ENCODE peak calls at places on chromosomes 6 and 20, in six cellular contexts. B is amniotic epithelial cell; Z is G401; Q is mesothelial cell of epicardium; U is activated CD4-positive, alpha-beta memory T cell treated with anti-CD3 and anti-CD28 coated beads, Interleukin-2, amount 10 ng/mL, durations not matched to agents 7 days and 5 days; V is HFFc6. F is an unnamed sample.

GRCh38 chr6:48080227-48081009 is 30.6 kb downstream of the PTCHD4 start:
- DNase-seq in U (no peak), Z (no peak), Q (no peak), V (no peak), B (no peak), F (no peak)

GRCh38 chr20:5135363-5136012 is 8.7 kb downstream of the CDS2 start:
- DNase-seq in V (no peak), Q (no peak), Z (no peak), U (no peak), B (no peak), F (peak)

GRCh38 chr6:13648850-13649249 is 33.7 kb downstream of the NOL7 start:
- DNase-seq in U (no peak), V (no peak), B (no peak), Q (no peak), Z (no peak), F (no peak)

GRCh38 chr20:47124235-47124717 is 229.6 kb downstream of the EYA2 start:
- DNase-seq in Q (no peak), U (no peak), Z (no peak), V (no peak), B (no peak), F (peak)

GRCh38 chr6:53250137-53250760 is 98.5 kb downstream of the ELOVL5 start:
- DNase-seq in V (peak), Q (no peak), U (no peak), B (peak), Z (no peak), F (no peak)

GRCh38 chr20:44080646-44081267 is 106.2 kb downstream of the JPH2 start:
- DNase-seq in Q (no peak), B (peak), U (peak), V (peak), Z (peak), F (peak)

GRCh38 chr6:147238164-147238563 is 33.9 kb downstream of the STXBP5 start:
- DNase-seq in U (no peak), Z (no peak), V (no peak), B (no peak), Q (no peak), F (no peak)

GRCh38 chr20:11328839-11329238 is 588.9 kb upstream of the BTBD3 start:
- DNase-seq in B (no peak), Q (no peak), V (no peak), U (no peak), Z (no peak), F (no peak)

GRCh38 chr6:128124713-128125112 is 223.9 kb upstream of the THEMIS start:
- DNase-seq in B (peak), U (no peak), V (peak), Q (no peak), Z (no peak), F (no peak)

GRCh38 chr6:26232950-26233607 is 131.9 kb upstream of the BTN3A2 start:
- DNase-seq in V (peak), Q (no peak), U (peak), Z (peak), B (peak), F (no peak)

GRCh38 chr20:23397961-23398360 is 23.3 kb downstream of the NAPB start:
- DNase-seq in Q (no peak), V (peak), Z (no peak), B (peak), U (peak), F (no peak)

GRCh38 chr6:98824907-98825601 is 9.3 kb upstream of the POU3F2 start:
- DNase-seq in U (no peak), Q (no peak), Z (no peak), B (no peak), V (no peak), F (no peak)

GRCh38 chr6:1698527-1698926 is 88.8 kb downstream of the FOXC1 start:
- DNase-seq in U (no peak), Z (no peak), V (no peak), B (no peak), Q (no peak), F (no peak)

GRCh38 chr6:111846511-111847409 is 26.5 kb downstream of the FYN start:
- DNase-seq in B (no peak), Z (peak), V (no peak), Q (no peak), U (no peak), F (no peak)

GRCh38 chr6:2839982-2840793 is 1.5 kb downstream of the SERPINB1 start:
- DNase-seq in Z (peak), V (peak), B (peak), Q (no peak), U (no peak), F (no peak)

GRCh38 chr6:26250806-26251075 is 114.3 kb upstream of the BTN3A2 start:
- DNase-seq in V (peak), Q (no peak), Z (no peak), B (no peak), U (peak), F (no peak)

GRCh38 chr6:15761045-15761502 is 98.2 kb upstream of the DTNBP1 start:
- DNase-seq in V (no peak), U (no peak), Z (no peak), Q (no peak), B (no peak), F (no peak)

GRCh38 chr6:122647765-122648164 is 37.6 kb downstream of the PKIB start:
- DNase-seq in B (no peak), Z (no peak), V (no peak), U (no peak), Q (no peak), F (no peak)

GRCh38 chr20:58459058-58459743 is 56.0 kb downstream of the APCDD1L start:
- DNase-seq in Z (no peak), Q (no peak), U (no peak), V (no peak), B (no peak), F (no peak)

GRCh38 chr6:75418233-75418632 is 75.4 kb downstream of the FILIP1 start:
- DNase-seq in V (peak), Q (no peak), B (peak), Z (no peak), U (no peak), F (no peak)

GRCh38 chr6:166586424-166587156 is at the start of gene RAMACL:
- DNase-seq in Q (no peak), Z (peak), V (no peak), B (no peak), U (peak), F (no peak)

GRCh38 chr20:22511943-22512910 is 72.1 kb downstream of the FOXA2 start:
- DNase-seq in Q (no peak), V (no peak), B (no peak), Z (no peak), U (no peak), F (no peak)

GRCh38 chr6:155327326-155328073 is 13.2 kb upstream of the TFB1M start:
- DNase-seq in Q (no peak), B (peak), V (peak), U (peak), Z (peak), F (peak)

GRCh38 chr6:43883698-43884659 is 114.0 kb downstream of the VEGFA start:
- DNase-seq in Q (no peak), V (no peak), U (no peak), B (no peak), Z (no peak), F (no peak)

GRCh38 chr6:99606670-99607415 is at the start of gene PRDM13:
- DNase-seq in B (no peak), Z (no peak), U (no peak), Q (no peak), V (no peak), F (no peak)

GRCh38 chr6:139693735-139694134 is 319.3 kb upstream of the CITED2 start:
- DNase-seq in Q (no peak), U (no peak), Z (no peak), B (no peak), V (no peak), F (no peak)

GRCh38 chr6:53767941-53768340 is 26.9 kb upstream of the LRRC1 start:
- DNase-seq in Z (no peak), B (no peak), U (no peak), Q (no peak), V (no peak), F (no peak)